ENCODE peak calls at places on chromosomes 3 and 15, in five cellular contexts. K is pancreas, U is cardiac fibroblast, I is uterus, H is astrocyte. P is an unnamed sample.
A peak's percentile ranks its signal among the peaks of the same experiment; 100 is the strongest.

GRCh38 chr3:139811331-139811730 is 123.7 kb upstream of the CLSTN2 start:
- DNase-seq in K (no peak), U (no peak), I (no peak), H (peak; percentile 54), P (peak; percentile 19)

GRCh38 chr15:68734886-68735285 is 85.8 kb downstream of the ANP32A start:
- DNase-seq in K (no peak), U (no peak), I (no peak), H (no peak), P (no peak)

GRCh38 chr3:11140054-11140712 is 14.1 kb upstream of the HRH1 start:
- DNase-seq in K (no peak), U (peak; percentile 58), I (no peak), H (peak; percentile 91), P (no peak)

GRCh38 chr3:159884661-159885402 is 103.8 kb upstream of the IL12A start:
- DNase-seq in K (no peak), U (peak; percentile 70), I (no peak), H (no peak), P (peak; percentile 60)

GRCh38 chr15:90552162-90552928 is 22.6 kb downstream of the CRTC3 start:
- DNase-seq in K (no peak), U (peak; percentile 58), I (no peak), H (peak; percentile 95), P (peak; percentile 97)

GRCh38 chr15:63387741-63388468 is 6.3 kb upstream of the CA12 start:
- DNase-seq in K (no peak), U (no peak), I (no peak), H (no peak), P (no peak)

GRCh38 chr3:11578169-11578568 is 65.5 kb downstream of the VGLL4 start:
- DNase-seq in K (no peak), U (no peak), I (no peak), H (no peak), P (no peak)

GRCh38 chr3:137803215-137803614 is 39.1 kb downstream of the SOX14 start:
- DNase-seq in K (no peak), U (no peak), I (no peak), H (no peak), P (no peak)

GRCh38 chr3:48410205-48411040 is 19.5 kb downstream of the PLXNB1 start:
- DNase-seq in K (peak; percentile 42), U (no peak), I (peak; percentile 13), H (no peak), P (no peak)

GRCh38 chr3:131361464-131362421 is 19.8 kb upstream of the NUDT16 start:
- DNase-seq in K (peak; percentile 99), U (peak; percentile 64), I (peak; percentile 69), H (peak; percentile 36), P (peak; percentile 42)

GRCh38 chr3:54321515-54321914 is 199.2 kb downstream of the CACNA2D3 start:
- DNase-seq in K (no peak), U (no peak), I (no peak), H (no peak), P (no peak)

GRCh38 chr15:47726399-47726823 is 9.1 kb downstream of the SEMA6D start:
- DNase-seq in K (no peak), U (no peak), I (no peak), H (no peak), P (no peak)

GRCh38 chr3:192033246-192033645 is 572.3 kb downstream of the PYDC2 start:
- DNase-seq in K (no peak), U (no peak), I (no peak), H (peak; percentile 18), P (no peak)

GRCh38 chr3:128800241-128801187 is 74.5 kb downstream of the RAB7A start:
- DNase-seq in K (no peak), U (no peak), I (no peak), H (no peak), P (no peak)

GRCh38 chr3:8596706-8597514 is 47.7 kb downstream of the SSUH2 start:
- DNase-seq in K (no peak), U (no peak), I (no peak), H (no peak), P (no peak)

GRCh38 chr3:12954891-12955650 is 113.7 kb upstream of the RPL32 start:
- DNase-seq in K (peak; percentile 91), U (peak; percentile 56), I (peak; percentile 61), H (no peak), P (peak; percentile 62)

GRCh38 chr3:37223084-37223975 is 48.9 kb upstream of the LRRFIP2 start:
- DNase-seq in K (no peak), U (no peak), I (no peak), H (no peak), P (no peak)

GRCh38 chr15:77909131-77909940 is 168.2 kb downstream of the TBC1D2B start:
- DNase-seq in K (no peak), U (no peak), I (no peak), H (no peak), P (no peak)

GRCh38 chr15:91965501-91966180 is 112.1 kb downstream of the SLCO3A1 start:
- DNase-seq in K (no peak), U (peak; percentile 65), I (no peak), H (peak; percentile 66), P (peak; percentile 72)

GRCh38 chr3:179688847-179689246 is 36.0 kb downstream of the USP13 start:
- DNase-seq in K (no peak), U (no peak), I (no peak), H (peak; percentile 41), P (no peak)

GRCh38 chr3:183506674-183507290 is 48.7 kb downstream of the KLHL6 start:
- DNase-seq in K (no peak), U (peak; percentile 7), I (no peak), H (no peak), P (no peak)

GRCh38 chr15:60905587-60905986 is 323.5 kb downstream of the RORA start:
- DNase-seq in K (no peak), U (no peak), I (no peak), H (no peak), P (no peak)

GRCh38 chr3:50272911-50273688 is 4.2 kb downstream of the SEMA3B start:
- DNase-seq in K (peak; percentile 95), U (peak; percentile 76), I (peak; percentile 90), H (no peak), P (peak; percentile 48)

GRCh38 chr3:39260957-39261356 is 18.9 kb downstream of the CX3CR1 start:
- DNase-seq in K (no peak), U (peak; percentile 93), I (peak; percentile 73), H (peak; percentile 77), P (peak; percentile 95)

GRCh38 chr15:66039117-66039860 is 170.0 kb downstream of the RAB11A start:
- DNase-seq in K (no peak), U (no peak), I (no peak), H (no peak), P (peak; percentile 16)

GRCh38 chr3:139532996-139533395 is 6.5 kb downstream of the RBP1 start:
- DNase-seq in K (no peak), U (no peak), I (no peak), H (no peak), P (no peak)

GRCh38 chr15:92831459-92832229 is 68.5 kb upstream of the CHD2 start:
- DNase-seq in K (peak; percentile 95), U (peak; percentile 99), I (peak; percentile 84), H (peak; percentile 97), P (peak; percentile 91)

GRCh38 chr3:127367593-127367992 is 79.7 kb upstream of the PRR20G start:
- DNase-seq in K (no peak), U (no peak), I (no peak), H (no peak), P (no peak)

GRCh38 chr3:127369356-127369935 is 81.6 kb upstream of the PRR20G start:
- DNase-seq in K (no peak), U (no peak), I (no peak), H (no peak), P (no peak)

GRCh38 chr3:127368186-127369032 is 80.6 kb upstream of the PRR20G start:
- DNase-seq in K (no peak), U (no peak), I (no peak), H (no peak), P (no peak)

GRCh38 chr3:127365383-127365782 is 77.5 kb upstream of the PRR20G start:
- DNase-seq in K (no peak), U (no peak), I (no peak), H (no peak), P (no peak)

GRCh38 chr3:127366383-127366782 is 78.5 kb upstream of the PRR20G start:
- DNase-seq in K (no peak), U (peak; percentile 4), I (no peak), H (no peak), P (no peak)
- TF ChIP-seq CTCF in K (no peak), U (peak; percentile 12), I (no peak), H (no peak), P (peak; percentile 31)

DNA sequence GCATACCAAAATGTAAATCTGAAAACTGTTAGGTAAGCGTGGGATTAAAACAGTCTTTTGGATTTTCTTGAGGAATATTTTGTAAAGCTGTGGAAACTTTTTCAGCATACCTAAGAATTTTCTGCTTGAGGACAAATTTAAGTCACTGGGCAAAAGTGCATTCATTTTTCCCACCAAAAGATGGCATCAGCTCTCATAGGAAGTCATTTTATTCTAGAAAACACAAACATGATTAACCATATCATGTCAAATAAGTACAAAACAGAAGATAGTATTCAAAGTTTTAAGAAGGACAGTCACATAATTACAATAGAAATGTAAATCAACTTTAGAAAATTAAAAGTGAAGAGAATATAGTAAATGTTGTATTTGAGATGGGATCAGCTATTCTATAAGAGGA is 63.5 kb downstream of the SLC49A4 start:
- DNase-seq in K (no peak), U (peak; percentile 65), I (no peak), H (no peak), P (peak; percentile 32)
- H3K4me3 ChIP-seq in K (no peak overlapping the region), U (no peak overlapping the region), I (no peak overlapping the region), H (no peak overlapping the region), P (no peak overlapping the region)

DNA sequence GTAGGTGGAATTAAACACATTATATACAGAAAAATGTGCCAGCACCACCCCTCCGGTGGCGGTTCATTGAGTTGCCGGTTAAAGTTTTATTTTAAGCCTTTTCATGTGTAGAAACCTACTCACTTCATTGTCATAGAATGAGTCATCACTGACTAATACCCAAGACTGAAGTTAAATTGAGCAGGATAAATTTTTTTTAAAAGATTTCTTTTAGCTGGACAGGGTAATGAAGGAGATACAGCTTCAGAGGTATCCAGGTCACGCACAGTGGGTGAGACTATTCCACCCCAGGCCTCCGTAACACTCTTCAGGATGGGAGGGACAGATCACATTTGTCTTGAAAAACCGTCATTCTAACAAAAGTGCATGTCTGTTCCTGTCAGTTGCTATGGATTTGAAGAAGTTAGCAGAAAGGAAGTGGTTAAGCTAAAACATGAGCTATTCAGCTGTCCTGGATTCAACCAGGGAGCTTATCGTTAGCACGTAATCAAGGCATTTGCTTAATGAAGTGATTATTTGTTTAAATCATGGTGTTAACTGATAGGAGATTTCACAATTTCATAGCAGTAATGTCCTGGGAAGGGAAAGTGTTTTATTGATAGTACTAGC is 23.3 kb downstream of the WHAMM start:
- DNase-seq in K (no peak), U (peak; percentile 77), I (no peak), H (peak; percentile 93), P (peak; percentile 87)
- TF ChIP-seq CTCF in K (no peak), U (no peak), I (no peak), H (no peak), P (no peak)

DNA sequence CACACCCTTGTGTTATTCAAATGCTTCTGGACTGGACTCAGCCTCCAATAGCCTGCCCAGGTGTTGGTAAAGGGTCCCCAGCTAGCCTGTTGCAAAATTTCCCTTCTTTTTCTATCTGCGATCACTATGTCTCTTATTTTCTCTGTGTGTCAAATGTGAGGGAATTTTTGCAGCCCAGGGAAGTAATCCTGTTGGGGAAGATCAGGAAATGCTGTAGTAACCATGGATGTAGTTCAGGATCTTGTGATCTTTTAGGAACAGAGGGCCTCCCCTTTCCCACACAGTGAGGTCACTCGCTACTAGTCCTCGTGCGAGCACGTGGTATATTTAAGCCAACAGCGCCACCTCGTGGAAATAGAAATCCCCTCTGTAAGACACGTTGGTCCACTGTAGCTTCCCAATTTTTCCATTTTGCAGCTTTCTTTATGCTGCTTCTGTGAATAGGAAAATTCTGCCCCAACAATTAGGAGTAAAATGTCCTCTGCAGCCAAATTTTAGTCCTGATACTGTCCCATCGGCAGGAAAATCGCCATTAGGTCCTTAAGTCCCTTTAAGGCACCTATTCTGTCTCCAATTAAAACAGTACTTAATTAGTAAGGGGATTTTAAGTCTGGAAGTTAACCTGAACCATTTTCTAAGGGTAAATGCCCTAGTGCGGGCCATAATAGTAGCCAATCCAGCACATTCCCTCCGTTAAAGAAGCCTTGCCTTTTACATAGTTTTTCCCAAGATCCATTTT is 4.0 kb upstream of the SMCO1 start:
- DNase-seq in K (no peak), U (peak; percentile 85), I (no peak), H (peak; percentile 25), P (peak; percentile 73)
- H3K4me3 ChIP-seq in K (no peak overlapping the region), U (no peak overlapping the region), I (no peak overlapping the region), H (no peak overlapping the region), P (no peak overlapping the region)